ENCODE peak calls at places on chromosomes 13 and 19, in four cellular contexts. D is PC-3, J is GM12878, T is fibroblast of lung. P is an unnamed sample.
A peak's percentile ranks its signal among the peaks of the same experiment; 100 is the strongest.

GRCh38 chr19:47445937-47446402 is 25.7 kb downstream of the SLC8A2 start:
- DNase-seq in T (no peak), D (peak; percentile 25), J (no peak), P (no peak)

GRCh38 chr19:2613507-2614295 is 88.8 kb downstream of the GNG7 start:
- DNase-seq in J (no peak), T (peak; percentile 42), D (peak; percentile 53), P (peak; percentile 74)

GRCh38 chr19:41735071-41735623 is 20.2 kb upstream of the CEACAM6 start:
- DNase-seq in J (no peak), T (no peak), D (peak; percentile 81), P (no peak)

GRCh38 chr13:89401209-89401810 is 1730.1 kb downstream of the SLITRK5 start:
- DNase-seq in D (peak; percentile 61), T (peak; percentile 87), J (no peak), P (no peak)

GRCh38 chr13:110976785-110977184 is 61.9 kb upstream of the ANKRD10 start:
- DNase-seq in J (no peak), D (no peak), T (no peak), P (no peak)

GRCh38 chr19:34481861-34482379 is 362 bp downstream of the WTIP start:
- DNase-seq in D (peak; percentile 8), T (peak; percentile 64), J (no peak), P (no peak)

GRCh38 chr13:57857945-57858344 is 226.4 kb downstream of the PCDH17 start:
- DNase-seq in D (no peak), J (no peak), T (no peak), P (no peak)

GRCh38 chr19:20078696-20079095 is 896 bp downstream of the ZNF90 start:
- DNase-seq in D (no peak), J (no peak), T (peak; percentile 75), P (no peak)

GRCh38 chr13:40613954-40614353 is 52.5 kb downstream of the FOXO1 start:
- DNase-seq in D (no peak), J (no peak), T (no peak), P (no peak)

GRCh38 chr13:48506092-48506701 is 26.7 kb downstream of the RCBTB2 start:
- DNase-seq in T (no peak), J (no peak), D (no peak), P (no peak)

GRCh38 chr19:4678881-4679379 is 8.8 kb upstream of the MYDGF start:
- DNase-seq in T (peak; percentile 33), D (peak; percentile 31), J (no peak), P (no peak)

GRCh38 chr13:32976046-32976781 is 40.0 kb upstream of the KL start:
- DNase-seq in T (no peak), J (no peak), D (no peak), P (no peak)

GRCh38 chr19:34733266-34733825 is 697 bp upstream of the ZNF181 start:
- DNase-seq in T (no peak), D (no peak), J (no peak), P (no peak)

GRCh38 chr13:111541752-111542529 is 221.5 kb downstream of the TEX29 start:
- DNase-seq in D (no peak), T (no peak), J (no peak), P (no peak)

GRCh38 chr19:33905937-33906577 is 109.4 kb downstream of the KCTD15 start:
- DNase-seq in J (no peak), T (no peak), D (peak; percentile 57), P (no peak)

GRCh38 chr19:55175117-55175867 is 4.8 kb downstream of the SYT5 start:
- DNase-seq in J (no peak), D (no peak), T (no peak), P (no peak)

GRCh38 chr13:46354143-46355087 is 32.6 kb downstream of the RUBCNL start:
- DNase-seq in D (peak; percentile 92), T (peak; percentile 91), J (peak; percentile 53), P (no peak)

GRCh38 chr13:94345374-94346195 is 133.9 kb downstream of the DCT start:
- DNase-seq in D (peak; percentile 19), T (peak; percentile 79), J (no peak), P (no peak)

GRCh38 chr19:50022823-50023222 is 2.3 kb downstream of the VRK3 start:
- DNase-seq in T (no peak), J (no peak), D (no peak), P (no peak)

GRCh38 chr13:43159007-43159406 is 135.6 kb downstream of the DNAJC15 start:
- DNase-seq in J (no peak), D (no peak), T (peak; percentile 65), P (no peak)

GRCh38 chr19:45798995-45799517 is 6.4 kb upstream of the DMWD start:
- DNase-seq in J (peak; percentile 23), D (peak; percentile 65), T (peak; percentile 79), P (peak; percentile 44)

GRCh38 chr19:49499030-49499670 is 2.9 kb downstream of the RPS11 start:
- DNase-seq in T (no peak), J (no peak), D (no peak), P (no peak)

GRCh38 chr13:75513271-75513670 is 24.4 kb downstream of the COMMD6 start:
- DNase-seq in T (no peak), D (no peak), J (no peak), P (no peak)
- H3K4me2 ChIP-seq in T (no peak overlapping the region), D (no peak overlapping the region), J (no peak overlapping the region), P (no peak overlapping the region)

GRCh38 chr19:29665215-29665825 is at the start of gene PLEKHF1:
- DNase-seq in T (peak; percentile 75), D (peak; percentile 77), J (no peak), P (peak; percentile 89)

GRCh38 chr19:29663861-29664752 is 1.2 kb upstream of the PLEKHF1 start:
- DNase-seq in D (peak; percentile 78), T (no peak), J (no peak), P (no peak)

GRCh38 chr19:29665826-29666633 is 769 bp downstream of the PLEKHF1 start:
- DNase-seq in J (no peak), T (peak; percentile 80), D (peak; percentile 38), P (peak; percentile 34)

GRCh38 chr19:29662604-29663404 is 2.5 kb upstream of the PLEKHF1 start:
- DNase-seq in J (no peak), D (peak; percentile 70), T (peak; percentile 93), P (no peak)

DNA sequence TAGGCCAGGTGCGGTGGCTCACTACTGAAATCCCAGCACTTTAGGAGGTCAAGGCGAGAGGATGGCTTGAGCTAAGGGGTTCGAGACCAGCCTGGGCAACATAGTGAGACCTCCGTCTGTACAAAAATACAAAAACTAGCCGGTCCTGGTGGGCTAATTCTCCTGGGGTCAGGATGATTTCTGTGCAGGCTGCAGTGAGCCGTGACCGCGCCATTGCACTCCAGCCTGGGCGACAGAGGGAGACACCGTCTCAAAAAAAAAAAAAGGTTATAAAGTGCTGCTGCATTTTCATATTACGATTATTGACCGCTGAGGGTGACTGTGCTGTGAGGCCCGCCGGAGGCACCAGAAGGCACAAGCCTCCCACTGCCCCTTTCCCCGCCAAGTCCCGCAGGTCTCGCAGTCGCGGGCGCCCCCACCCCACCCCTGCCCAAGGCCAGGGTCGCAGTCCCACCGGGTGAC is 477 bp upstream of the PLEKHF1 start:
- DNase-seq in T (no peak), D (no peak), J (no peak), P (no peak)
- TF ChIP-seq CTCF in T (no peak), D (no peak), J (peak; percentile 31), P (peak; percentile 31)

GRCh38 chr13:113816925-113817859 is 46.7 kb downstream of the GAS6 start:
- DNase-seq in J (no peak), D (peak; percentile 81), T (peak; percentile 81), P (peak; percentile 91)
- H3K27ac ChIP-seq in J (no peak overlapping the region), D (no peak overlapping the region), T (peak overlapping the region; percentile 28), P (peak overlapping the region; percentile 30)

GRCh38 chr13:102774596-102775375 is 1.2 kb upstream of the TEX30 start:
- DNase-seq in T (no peak), J (no peak), D (no peak), P (no peak)
- H3K4me2 ChIP-seq in T (no peak overlapping the region), J (no peak overlapping the region), D (no peak overlapping the region), P (no peak overlapping the region)

DNA sequence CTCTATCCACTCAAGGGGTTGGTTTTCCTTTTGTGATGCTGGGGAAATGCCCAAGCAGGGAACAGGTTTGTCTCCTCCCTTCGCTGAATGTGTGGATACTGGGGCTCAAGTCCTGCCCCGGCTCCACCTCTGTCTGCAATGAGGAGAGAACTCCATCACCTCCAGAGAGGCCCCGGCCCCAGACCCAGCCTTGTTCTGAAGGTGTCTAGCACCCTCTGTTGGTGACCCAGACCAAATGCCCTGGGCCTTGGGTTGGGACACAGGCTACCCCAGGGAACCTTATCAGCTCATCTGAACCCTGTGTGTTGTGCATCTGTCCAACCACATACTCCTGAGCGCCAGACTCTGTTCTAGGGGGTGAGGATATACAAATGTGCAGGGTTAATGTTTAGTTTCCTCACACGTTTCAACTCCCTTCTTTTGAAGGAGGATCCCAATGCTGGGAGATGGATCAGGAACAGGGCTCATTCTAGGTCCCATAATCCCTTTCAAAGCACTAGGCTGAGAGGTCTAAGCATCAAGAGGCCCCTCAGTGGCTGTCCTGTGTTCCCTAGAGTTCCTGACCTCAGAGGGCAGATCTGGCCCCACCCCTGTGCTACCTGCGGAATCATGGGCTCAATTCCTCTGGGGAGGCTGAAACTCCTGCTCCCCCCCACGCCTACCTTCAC is 112.5 kb upstream of the SLC7A1 start:
- DNase-seq in J (no peak), D (peak; percentile 49), T (peak; percentile 34), P (peak; percentile 33)
- TF ChIP-seq CTCF in J (peak; percentile 78), D (peak; percentile 67), T (peak; percentile 65), P (peak; percentile 46)

GRCh38 chr19:17266026-17266425 is 1.2 kb upstream of the BABAM1 start:
- DNase-seq in J (no peak), T (no peak), D (no peak), P (no peak)

GRCh38 chr19:17266589-17266974 is 661 bp upstream of the BABAM1 start:
- DNase-seq in D (no peak), T (no peak), J (no peak), P (no peak)

GRCh38 chr19:17264641-17264979 is at the start of gene USHBP1:
- DNase-seq in T (no peak), J (no peak), D (no peak), P (no peak)

GRCh38 chr19:17262557-17262956 is 2.0 kb downstream of the USHBP1 start:
- DNase-seq in T (no peak), D (no peak), J (no peak), P (no peak)

DNA sequence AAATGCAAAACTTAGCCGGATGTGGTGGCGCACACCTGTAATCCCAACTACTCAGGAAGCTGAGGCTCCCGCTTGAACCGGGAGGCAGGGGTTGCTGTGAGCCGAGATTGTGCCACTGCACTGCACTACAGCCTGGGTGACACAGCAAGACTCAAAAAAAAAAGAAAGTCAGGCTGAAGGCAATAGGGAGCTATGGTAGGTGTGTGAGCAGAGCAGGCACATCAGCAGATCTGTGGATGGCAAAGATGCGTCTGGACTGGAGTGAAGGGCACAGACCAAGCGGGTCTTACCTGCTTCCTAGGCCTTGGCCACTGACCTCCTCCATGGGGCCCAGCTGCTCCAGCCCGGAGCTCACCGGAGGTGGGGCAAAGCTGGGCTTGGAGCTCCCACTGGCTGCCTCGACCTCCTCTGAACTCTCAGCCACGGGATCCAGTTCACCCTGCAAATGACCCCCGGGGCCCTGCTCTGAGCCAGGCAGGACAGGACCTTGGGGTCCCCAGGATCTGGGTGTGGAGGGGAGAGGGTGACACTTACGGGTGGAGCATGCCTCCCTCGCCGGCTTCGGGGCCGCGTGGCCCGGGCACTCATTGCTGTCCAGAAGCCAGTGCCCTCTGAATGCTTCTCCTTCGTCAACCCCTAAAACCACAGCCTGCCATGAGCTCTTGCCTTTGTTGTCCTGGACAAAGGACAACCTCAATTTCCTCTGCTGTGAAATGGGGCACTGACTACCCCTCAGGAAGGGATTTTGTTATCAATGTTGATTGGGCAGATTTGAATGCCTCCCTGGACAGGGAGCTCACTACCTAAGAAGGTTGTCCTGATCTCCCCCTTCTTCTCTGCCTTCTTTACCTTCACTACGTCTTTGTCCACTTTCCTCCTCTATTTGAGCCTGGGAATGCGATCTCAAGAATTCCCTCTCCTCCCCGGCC is 569 bp downstream of the USHBP1 start:
- DNase-seq in T (no peak), J (no peak), D (no peak), P (no peak)
- H3K27ac ChIP-seq in T (no peak overlapping the region), J (no peak overlapping the region), D (no peak overlapping the region), P (no peak overlapping the region)

GRCh38 chr13:26679945-26680516 is 80.6 kb downstream of the GPR12 start:
- DNase-seq in D (no peak), T (peak; percentile 12), J (no peak), P (no peak)
- H3K4me2 ChIP-seq in D (no peak overlapping the region), T (no peak overlapping the region), J (no peak overlapping the region), P (no peak overlapping the region)